ENCODE peak calls at places on chromosomes 2 and 18, in four cellular contexts. T is mammary epithelial cell; J is CD8-positive, alpha-beta T cell; S is fibroblast of villous mesenchyme. U is an unnamed sample.

GRCh38 chr2:42918671-42919335 is 126.4 kb upstream of the HAAO start:
- DNase-seq in S (no peak), T (no peak), J (no peak), U (no peak)

GRCh38 chr2:37020212-37020886 is 54.0 kb upstream of the STRN start:
- DNase-seq in T (no peak), J (no peak), S (peak), U (no peak)

GRCh38 chr2:62321370-62321769 is 125.5 kb downstream of the B3GNT2 start:
- DNase-seq in S (no peak), J (no peak), T (no peak), U (no peak)

GRCh38 chr18:7608798-7609197 is 41.7 kb downstream of the PTPRM start:
- DNase-seq in S (peak), T (no peak), J (no peak), U (no peak)

GRCh38 chr2:18915227-18915626 is 325.9 kb upstream of the NT5C1B start:
- DNase-seq in T (no peak), S (no peak), J (no peak), U (no peak)

GRCh38 chr18:75160315-75160714 is 48.6 kb downstream of the PTGR3 start:
- DNase-seq in J (no peak), T (no peak), S (no peak), U (no peak)

GRCh38 chr2:20585710-20586378 is 65.1 kb downstream of the HS1BP3 start:
- DNase-seq in S (no peak), T (no peak), J (no peak), U (no peak)

GRCh38 chr18:50079571-50080295 is 115.2 kb downstream of the MYO5B start:
- DNase-seq in S (no peak), J (no peak), T (no peak), U (no peak)

GRCh38 chr2:48482313-48482712 is 47.6 kb upstream of the STON1 start:
- DNase-seq in T (no peak), S (peak), J (no peak), U (no peak)

GRCh38 chr2:237874585-237875161 is 15.2 kb downstream of the RAMP1 start:
- DNase-seq in J (no peak), S (peak), T (peak), U (no peak)

GRCh38 chr18:32040936-32041335 is 22.3 kb downstream of the RNF125 start:
- DNase-seq in S (no peak), T (peak), J (peak), U (no peak)

GRCh38 chr2:124112966-124113365 is 87.9 kb downstream of the CNTNAP5 start:
- DNase-seq in T (peak), J (no peak), S (no peak), U (no peak)

GRCh38 chr2:74902281-74902860 is 56.1 kb upstream of the POLE4 start:
- DNase-seq in J (no peak), T (no peak), S (no peak), U (no peak)

GRCh38 chr2:109129921-109130725 is 1.1 kb downstream of the SH3RF3 start:
- DNase-seq in J (peak), S (peak), T (no peak), U (no peak)

GRCh38 chr2:226619707-226620106 is 179.9 kb downstream of the IRS1 start:
- DNase-seq in J (no peak), S (no peak), T (no peak), U (no peak)

GRCh38 chr2:73085691-73086090 is 14.2 kb upstream of the SFXN5 start:
- DNase-seq in T (peak), J (peak), S (peak), U (peak)

GRCh38 chr2:60555066-60555793 is 1.8 kb upstream of the BCL11A start:
- DNase-seq in J (peak), S (peak), T (peak), U (peak)

GRCh38 chr2:61378281-61378680 is 92.6 kb downstream of the USP34 start:
- DNase-seq in J (no peak), T (no peak), S (no peak), U (no peak)

GRCh38 chr2:225104971-225105370 is 62.7 kb upstream of the DOCK10 start:
- DNase-seq in T (peak), S (no peak), J (no peak), U (peak)

GRCh38 chr2:53445376-53446072 is 322.1 kb upstream of the CHAC2 start:
- DNase-seq in T (peak), J (no peak), S (peak), U (no peak)

GRCh38 chr18:34624551-34624950 is 85.5 kb upstream of the DTNA start:
- DNase-seq in J (no peak), T (no peak), S (peak), U (no peak)

GRCh38 chr2:230326453-230327417 is at the start of gene SP140L:
- DNase-seq in S (peak), T (peak), J (peak), U (peak)

GRCh38 chr18:12599966-12600365 is 57.9 kb downstream of the SPIRE1 start:
- DNase-seq in T (no peak), J (no peak), S (peak), U (no peak)

GRCh38 chr18:12608292-12608691 is 49.6 kb downstream of the SPIRE1 start:
- DNase-seq in T (peak), S (peak), J (no peak), U (no peak)

GRCh38 chr18:12599543-12599942 is 58.4 kb downstream of the SPIRE1 start:
- DNase-seq in J (no peak), S (no peak), T (peak), U (no peak)

GRCh38 chr18:12606592-12607315 is 51.2 kb downstream of the SPIRE1 start:
- DNase-seq in S (peak), T (peak), J (no peak), U (peak)

GRCh38 chr18:12604445-12605007 is 53.4 kb downstream of the SPIRE1 start:
- DNase-seq in S (no peak), T (no peak), J (no peak), U (no peak)
- TF ChIP-seq CTCF in S (peak), T (no peak), J (no peak), U (peak)

GRCh38 chr18:48297139-48297538 is 112.0 kb downstream of the ZBTB7C start:
- DNase-seq in J (no peak), S (no peak), T (no peak), U (no peak)

GRCh38 chr18:48296581-48296980 is 112.6 kb downstream of the ZBTB7C start:
- DNase-seq in T (no peak), J (no peak), S (no peak), U (no peak)

GRCh38 chr18:48294894-48295585 is 114.1 kb downstream of the ZBTB7C start:
- DNase-seq in J (peak), S (no peak), T (no peak), U (no peak)

GRCh38 chr18:48293954-48294893 is 115.0 kb downstream of the ZBTB7C start:
- DNase-seq in S (no peak), J (peak), T (peak), U (no peak)

GRCh38 chr18:48295586-48296311 is 113.4 kb downstream of the ZBTB7C start:
- DNase-seq in S (no peak), T (no peak), J (peak), U (no peak)
- TF ChIP-seq CTCF in S (peak), T (no peak), J (no peak), U (no peak)

DNA sequence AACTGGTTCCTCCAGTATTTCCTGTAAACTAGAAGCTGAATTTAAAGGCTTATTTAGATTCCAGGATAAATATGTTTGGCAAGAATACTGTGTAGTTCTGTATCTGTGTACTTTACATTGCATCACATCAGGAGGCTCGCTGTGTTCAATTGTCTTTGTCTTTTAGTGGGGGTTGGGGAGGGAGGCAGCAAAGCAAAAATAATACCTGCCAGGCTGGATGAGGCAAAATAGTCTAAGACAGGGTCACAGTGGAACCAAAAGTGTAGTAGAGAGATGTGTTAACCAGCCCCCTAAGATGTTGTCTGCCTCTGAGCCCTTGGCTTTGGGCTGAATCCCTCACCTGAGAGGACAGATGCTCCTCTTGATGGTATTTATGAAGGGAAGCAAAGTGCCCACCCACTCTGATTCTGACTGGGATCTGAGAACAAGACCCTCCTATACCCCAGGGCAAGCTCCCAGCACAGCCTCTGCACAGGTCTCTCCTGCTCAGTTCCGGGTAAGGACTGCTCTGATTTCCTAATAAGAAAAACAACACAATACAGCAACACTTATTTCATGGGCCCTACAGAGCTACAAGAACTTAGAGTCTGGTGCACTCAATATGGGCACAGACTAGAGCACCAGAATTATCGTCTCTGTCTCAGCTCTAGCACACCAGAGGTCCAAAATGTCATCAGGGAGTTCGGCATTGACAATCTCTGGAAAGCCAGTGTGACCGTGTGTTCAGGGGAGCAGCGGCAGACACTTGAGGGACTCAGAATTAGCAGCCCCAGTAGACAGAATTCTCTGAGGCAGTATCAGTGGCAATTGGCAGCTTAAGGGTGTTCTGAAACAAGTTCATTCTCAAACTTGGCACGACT is 7.2 kb upstream of the AFTPH start:
- DNase-seq in J (no peak), T (no peak), S (no peak), U (no peak)
- TF ChIP-seq CTCF in J (no peak), T (no peak), S (no peak), U (no peak)

DNA sequence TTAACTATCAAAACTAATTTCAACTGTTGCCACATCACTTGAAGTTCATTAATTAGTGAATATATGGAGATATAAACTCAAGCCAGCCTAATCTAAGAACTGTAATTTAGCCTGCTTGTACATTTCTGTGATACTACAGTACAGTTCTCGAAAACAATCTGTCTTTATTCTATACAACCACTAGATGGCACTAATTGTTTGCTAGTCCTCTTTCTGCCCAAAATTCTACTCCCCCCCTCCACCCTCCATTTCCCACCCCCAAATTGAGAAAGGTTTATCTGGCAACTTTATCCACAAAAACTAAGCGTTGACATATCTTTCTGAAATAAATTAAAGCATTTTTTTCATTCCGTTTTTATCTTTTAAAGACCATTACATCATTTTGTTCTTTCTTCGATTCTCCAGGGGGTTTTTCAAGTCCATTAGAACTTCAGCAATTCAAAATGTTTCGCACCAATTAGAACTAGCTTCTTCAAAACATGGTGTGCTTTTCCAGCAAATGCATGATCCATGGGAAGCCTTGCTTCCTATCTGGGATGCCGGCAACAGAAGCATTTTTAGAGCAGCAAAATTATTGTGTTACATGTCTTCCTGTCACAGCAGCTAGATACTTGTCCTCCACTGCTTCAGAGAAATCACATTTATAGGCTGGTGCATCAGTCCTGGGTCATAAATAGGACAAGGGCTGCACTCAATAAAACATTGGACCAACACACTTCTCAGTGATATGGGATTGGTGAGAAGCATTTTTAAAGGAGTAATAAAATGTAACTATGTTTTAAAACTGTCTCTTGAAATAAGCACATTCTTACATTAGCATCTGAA is 241.3 kb downstream of the PAX3 start:
- DNase-seq in S (peak), T (no peak), J (no peak), U (no peak)
- TF ChIP-seq CTCF in S (peak), T (peak), J (peak), U (peak)

GRCh38 chr2:155372969-155373368 is 674.5 kb downstream of the KCNJ3 start:
- DNase-seq in J (no peak), T (peak), S (peak), U (no peak)

GRCh38 chr2:155364766-155365165 is 666.3 kb downstream of the KCNJ3 start:
- DNase-seq in T (no peak), S (no peak), J (no peak), U (no peak)

GRCh38 chr2:155363349-155363888 is 664.9 kb downstream of the KCNJ3 start:
- DNase-seq in S (no peak), J (no peak), T (no peak), U (no peak)

DNA sequence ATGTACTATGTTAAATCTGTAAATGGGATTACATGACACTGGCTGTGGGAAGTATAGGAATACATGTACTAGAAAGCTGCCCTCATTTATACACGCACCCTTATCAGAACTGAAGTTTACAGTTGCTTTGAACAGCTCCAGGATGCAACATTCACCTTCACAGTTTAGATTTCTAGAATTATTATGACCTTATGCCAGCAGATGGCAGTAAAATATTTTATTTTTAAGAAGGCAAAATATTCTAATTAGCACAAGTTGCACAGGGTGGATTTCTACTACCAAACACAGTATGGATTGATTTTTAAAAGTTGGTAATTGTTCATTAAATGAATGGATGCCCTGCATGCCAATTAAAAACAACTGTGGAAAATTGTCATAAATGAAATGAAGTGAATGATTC is 670.4 kb downstream of the KCNJ3 start:
- DNase-seq in T (peak), J (no peak), S (peak), U (no peak)
- TF ChIP-seq CTCF in T (peak), J (no peak), S (peak), U (no peak)

GRCh38 chr2:129709956-129710598 is 269.4 kb upstream of the RAB6C start:
- DNase-seq in T (no peak), J (no peak), S (no peak), U (no peak)

GRCh38 chr2:129710670-129711495 is 268.6 kb upstream of the RAB6C start:
- DNase-seq in S (no peak), J (no peak), T (no peak), U (no peak)

GRCh38 chr2:129707800-129708199 is 271.7 kb upstream of the RAB6C start:
- DNase-seq in T (no peak), J (no peak), S (no peak), U (no peak)

GRCh38 chr2:129709030-129709955 is 270.2 kb upstream of the RAB6C start:
- DNase-seq in S (no peak), J (no peak), T (no peak), U (no peak)

DNA sequence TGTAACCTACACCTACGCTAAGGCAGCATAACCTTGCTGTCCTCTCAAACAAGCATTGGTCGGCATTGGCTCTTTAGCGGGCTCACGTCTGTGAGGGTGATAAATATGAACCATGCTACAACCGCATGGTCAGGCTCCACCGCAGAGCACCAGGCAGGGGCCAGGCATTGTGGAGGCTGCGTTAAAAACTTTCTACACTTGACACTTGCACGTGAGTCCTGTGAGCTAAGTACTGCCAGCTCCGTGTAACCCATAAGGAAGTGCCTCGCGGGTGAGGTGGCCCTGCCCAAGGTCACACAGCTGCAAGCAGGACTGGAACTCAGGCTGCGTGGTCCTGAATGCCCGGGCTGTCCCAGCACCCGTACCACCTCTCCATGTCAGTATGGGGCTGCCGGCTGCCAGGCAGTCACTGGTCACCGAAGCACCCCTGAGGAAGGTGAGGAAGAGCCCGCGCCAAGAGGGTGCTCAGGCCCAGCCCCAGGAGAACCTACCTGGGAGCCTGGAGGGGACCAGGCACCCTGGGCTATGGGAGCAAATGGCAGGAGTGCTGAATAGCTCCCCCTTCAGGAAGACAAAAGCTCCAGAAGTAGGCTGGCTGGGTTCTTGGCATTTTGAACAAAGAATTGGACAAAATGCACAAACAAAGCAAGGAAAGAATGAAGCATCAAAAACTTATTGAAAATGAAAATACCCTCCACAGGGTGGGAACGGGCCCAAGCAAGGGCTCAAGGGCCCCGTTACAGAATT is 271.1 kb upstream of the RAB6C start:
- DNase-seq in J (no peak), T (no peak), S (no peak), U (no peak)
- TF ChIP-seq CTCF in J (no peak), T (no peak), S (no peak), U (no peak)

DNA sequence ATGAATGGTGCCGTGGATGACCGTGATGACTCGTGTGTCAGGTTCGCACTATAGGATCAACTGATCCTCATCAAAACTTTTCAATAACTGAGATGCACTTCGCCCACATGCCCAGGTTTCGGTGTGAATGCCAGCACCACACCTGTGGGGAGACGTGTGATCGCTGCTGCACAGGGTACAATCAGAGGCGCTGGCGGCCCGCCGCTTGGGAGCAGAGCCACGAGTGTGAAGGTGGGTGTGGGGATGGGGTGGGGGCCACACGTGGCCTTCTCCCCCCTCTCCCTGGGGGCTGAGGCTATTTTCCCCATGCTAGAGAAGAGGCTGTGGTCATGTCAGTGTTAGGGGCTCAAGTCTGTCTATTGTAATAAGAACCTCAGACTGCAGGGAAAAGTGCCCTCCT is 69.0 kb downstream of the LAMA3 start:
- DNase-seq in T (no peak), S (no peak), J (no peak), U (no peak)
- TF ChIP-seq CTCF in T (no peak), S (no peak), J (no peak), U (no peak)

GRCh38 chr2:165293439-165294420 is 54.5 kb downstream of the SCN2A start:
- DNase-seq in T (peak), S (peak), J (no peak), U (peak)
- TF ChIP-seq CTCF in T (peak), S (peak), J (peak), U (peak)